ENCODE peak calls at places on chromosomes 12 and 14, in four cellular contexts. One of them, this sample, is unnamed.

GRCh38 chr14:56328021-56328420 is 209.8 kb downstream of the PELI2 start:
- DNase-seq in renal cortical epithelial cell: no peak
- DNase-seq in nephron progenitor cell: no peak
- DNase-seq in M059J: no peak
- DNase-seq in this sample: no peak

GRCh38 chr14:61368061-61368710 is 46.8 kb downstream of the PRKCH start:
- DNase-seq in renal cortical epithelial cell: no peak
- DNase-seq in nephron progenitor cell: no peak
- DNase-seq in M059J: peak; percentile 20
- DNase-seq in this sample: no peak

GRCh38 chr12:65741662-65742480 is 82.4 kb upstream of the HMGA2 start:
- DNase-seq in renal cortical epithelial cell: no peak
- DNase-seq in nephron progenitor cell: peak; percentile 91
- DNase-seq in M059J: no peak
- DNase-seq in this sample: no peak

GRCh38 chr14:104876251-104876699 is 11.2 kb downstream of the CEP170B start:
- DNase-seq in renal cortical epithelial cell: no peak
- DNase-seq in nephron progenitor cell: peak; percentile 49
- DNase-seq in M059J: no peak
- DNase-seq in this sample: no peak

GRCh38 chr12:10709808-10710207 is 13.3 kb downstream of the YBX3 start:
- DNase-seq in renal cortical epithelial cell: no peak
- DNase-seq in nephron progenitor cell: no peak
- DNase-seq in M059J: no peak
- DNase-seq in this sample: no peak

GRCh38 chr12:107322063-107322462 is 228.7 kb upstream of the CRY1 start:
- DNase-seq in renal cortical epithelial cell: no peak
- DNase-seq in nephron progenitor cell: no peak
- DNase-seq in M059J: no peak
- DNase-seq in this sample: no peak

GRCh38 chr12:65182012-65182739 is 12.8 kb downstream of the LEMD3 start:
- DNase-seq in renal cortical epithelial cell: no peak
- DNase-seq in nephron progenitor cell: no peak
- DNase-seq in M059J: no peak
- DNase-seq in this sample: no peak

GRCh38 chr14:69464829-69465228 is 19.7 kb upstream of the PLEKHD1 start:
- DNase-seq in renal cortical epithelial cell: peak; percentile 96
- DNase-seq in nephron progenitor cell: no peak
- DNase-seq in M059J: peak; percentile 98
- DNase-seq in this sample: no peak

GRCh38 chr12:52976574-52977071 is 27.7 kb downstream of the KRT18 start:
- DNase-seq in renal cortical epithelial cell: no peak
- DNase-seq in nephron progenitor cell: peak; percentile 50
- DNase-seq in M059J: peak; percentile 85
- DNase-seq in this sample: peak; percentile 19

GRCh38 chr12:71304306-71304705 is 135.3 kb upstream of the LGR5 start:
- DNase-seq in renal cortical epithelial cell: no peak
- DNase-seq in nephron progenitor cell: no peak
- DNase-seq in M059J: no peak
- DNase-seq in this sample: no peak

GRCh38 chr12:8466171-8466692 is 10.5 kb downstream of the CLEC6A start:
- DNase-seq in renal cortical epithelial cell: no peak
- DNase-seq in nephron progenitor cell: no peak
- DNase-seq in M059J: no peak
- DNase-seq in this sample: no peak

GRCh38 chr12:131919366-131920156 is 9.5 kb upstream of the PUS1 start:
- DNase-seq in renal cortical epithelial cell: no peak
- DNase-seq in nephron progenitor cell: no peak
- DNase-seq in M059J: no peak
- DNase-seq in this sample: no peak

GRCh38 chr14:75769047-75769685 is 108.1 kb downstream of the TTLL5 start:
- DNase-seq in renal cortical epithelial cell: peak; percentile 19
- DNase-seq in nephron progenitor cell: no peak
- DNase-seq in M059J: peak; percentile 43
- DNase-seq in this sample: no peak

GRCh38 chr12:95646781-95647184 is 95.5 kb upstream of the USP44 start:
- DNase-seq in renal cortical epithelial cell: peak; percentile 94
- DNase-seq in nephron progenitor cell: peak; percentile 18
- DNase-seq in M059J: peak; percentile 73
- DNase-seq in this sample: no peak

GRCh38 chr12:62435337-62436163 is 31.1 kb upstream of the MON2 start:
- DNase-seq in renal cortical epithelial cell: peak; percentile 53
- DNase-seq in nephron progenitor cell: peak; percentile 51
- DNase-seq in M059J: peak; percentile 66
- DNase-seq in this sample: peak; percentile 47

GRCh38 chr12:114579389-114579788 is 104.6 kb downstream of the TBX3 start:
- DNase-seq in renal cortical epithelial cell: no peak
- DNase-seq in nephron progenitor cell: no peak
- DNase-seq in M059J: no peak
- DNase-seq in this sample: no peak

GRCh38 chr12:125533434-125534029 is 468.3 kb downstream of the AACS start:
- DNase-seq in renal cortical epithelial cell: no peak
- DNase-seq in nephron progenitor cell: peak; percentile 88
- DNase-seq in M059J: no peak
- DNase-seq in this sample: no peak

GRCh38 chr12:52059582-52060497 is 8.6 kb downstream of the NR4A1 start:
- DNase-seq in renal cortical epithelial cell: no peak
- DNase-seq in nephron progenitor cell: no peak
- DNase-seq in M059J: no peak
- DNase-seq in this sample: no peak

GRCh38 chr14:52919971-52920370 is 30.9 kb downstream of the FERMT2 start:
- DNase-seq in renal cortical epithelial cell: peak; percentile 96
- DNase-seq in nephron progenitor cell: no peak
- DNase-seq in M059J: no peak
- DNase-seq in this sample: no peak

This sample was measured in mucosa of gallbladder.